ENCODE peak calls at places on chromosomes 4 and X, in seven cellular contexts. R is right lobe of liver; V is body of pancreas; M is aorta; K is mammary epithelial cell; Q is CD8-positive, alpha-beta memory T cell; O is GM23248. B is an unnamed sample. For H3K4me1, the result is how much of the 10 kb centered on the place peaks cover.

GRCh38 chr4:20287246-20287645 is 35.5 kb downstream of the SLIT2 start:
- DNase-seq in R (no peak), V (no peak), M (no peak), K (no peak), Q (no peak), O (no peak), B (no peak)

GRCh38 chr4:24892778-24893177 is 20.1 kb downstream of the CCDC149 start:
- DNase-seq in R (no peak), V (no peak), M (no peak), K (no peak), Q (no peak), O (no peak), B (no peak)

GRCh38 chrX:21479695-21480280 is 105.6 kb downstream of the CNKSR2 start:
- DNase-seq in R (no peak), V (no peak), M (no peak), K (peak), Q (no peak), O (peak), B (no peak)

GRCh38 chrX:34365482-34365881 is 233.4 kb upstream of the FAM47A start:
- DNase-seq in R (no peak), V (no peak), M (no peak), K (peak), Q (no peak), O (peak), B (no peak)

GRCh38 chr4:30722092-30722915 is 2.1 kb downstream of the PCDH7 start:
- DNase-seq in R (no peak), V (no peak), M (peak), K (no peak), Q (no peak), O (no peak), B (no peak)

GRCh38 chr4:48756689-48757220 is 23.3 kb downstream of the FRYL start:
- DNase-seq in R (no peak), V (no peak), M (no peak), K (peak), Q (no peak), O (peak), B (no peak)

GRCh38 chrX:118780915-118781314 is 42.7 kb upstream of the ZCCHC12 start:
- DNase-seq in R (no peak), V (no peak), M (no peak), K (no peak), Q (no peak), O (peak), B (no peak)

GRCh38 chrX:43448688-43449087 is 207.4 kb upstream of the MAOA start:
- DNase-seq in R (no peak), V (no peak), M (no peak), K (no peak), Q (no peak), O (no peak), B (no peak)

GRCh38 chr4:53908661-53909078 is 155.7 kb downstream of the CHIC2 start:
- DNase-seq in R (no peak), V (peak), M (no peak), K (peak), Q (no peak), O (peak), B (no peak)

GRCh38 chr4:30614771-30615170 is 105.4 kb upstream of the PCDH7 start:
- DNase-seq in R (no peak), V (no peak), M (no peak), K (no peak), Q (no peak), O (no peak), B (no peak)

GRCh38 chrX:39242187-39242586 is 440.9 kb downstream of the MID1IP1 start:
- DNase-seq in R (no peak), V (peak), M (no peak), K (peak), Q (no peak), O (peak), B (no peak)

GRCh38 chr4:146852365-146852764 is 93.3 kb downstream of the TTC29 start:
- DNase-seq in R (no peak), V (no peak), M (no peak), K (no peak), Q (no peak), O (no peak), B (no peak)

GRCh38 chr4:113106076-113106475 is 56.6 kb downstream of the ANK2 start:
- DNase-seq in R (no peak), V (no peak), M (no peak), K (peak), Q (no peak), O (peak), B (no peak)

GRCh38 chrX:133085785-133086184 is 11.1 kb downstream of the USP26 start:
- DNase-seq in R (no peak), V (no peak), M (no peak), K (peak), Q (no peak), O (no peak), B (no peak)

GRCh38 chr4:70365479-70365878 is 4.9 kb downstream of the SMR3A start:
- DNase-seq in R (no peak), V (no peak), M (no peak), K (peak), Q (no peak), O (no peak), B (no peak)

GRCh38 chr4:100391913-100392312 is 125.9 kb downstream of the EMCN start:
- DNase-seq in R (no peak), V (no peak), M (no peak), K (peak), Q (no peak), O (peak), B (no peak)

GRCh38 chrX:9339603-9340569 is 125.0 kb upstream of the TBL1X start:
- DNase-seq in R (no peak), V (no peak), M (no peak), K (no peak), Q (peak), O (peak), B (no peak)

GRCh38 chrX:110346681-110347080 is 12.0 kb upstream of the RTL9 start:
- DNase-seq in R (no peak), V (peak), M (no peak), K (no peak), Q (no peak), O (no peak), B (peak)

GRCh38 chr4:179353791-179354190 is 1911.6 kb upstream of the AGA start:
- DNase-seq in R (no peak), V (no peak), M (no peak), K (no peak), Q (no peak), O (no peak), B (no peak)

GRCh38 chr4:155787113-155787710 is 28.4 kb downstream of the GUCY1B1 start:
- DNase-seq in R (no peak), V (no peak), M (no peak), K (peak), Q (no peak), O (peak), B (no peak)

GRCh38 chrX:24494544-24495113 is 29.5 kb downstream of the PDK3 start:
- DNase-seq in R (no peak), V (peak), M (no peak), K (peak), Q (no peak), O (peak), B (no peak)

GRCh38 chrX:115491766-115492165 is 69.2 kb upstream of the PLS3 start:
- DNase-seq in R (no peak), V (no peak), M (no peak), K (no peak), Q (no peak), O (peak), B (no peak)

GRCh38 chrX:115487608-115488007 is 73.4 kb upstream of the PLS3 start:
- DNase-seq in R (no peak), V (no peak), M (no peak), K (no peak), Q (no peak), O (no peak), B (no peak)

GRCh38 chrX:115494133-115494532 is 66.8 kb upstream of the PLS3 start:
- DNase-seq in R (no peak), V (no peak), M (no peak), K (no peak), Q (no peak), O (no peak), B (no peak)

GRCh38 chrX:115493015-115493414 is 68.0 kb upstream of the PLS3 start:
- DNase-seq in R (no peak), V (no peak), M (no peak), K (no peak), Q (no peak), O (no peak), B (no peak)

DNA sequence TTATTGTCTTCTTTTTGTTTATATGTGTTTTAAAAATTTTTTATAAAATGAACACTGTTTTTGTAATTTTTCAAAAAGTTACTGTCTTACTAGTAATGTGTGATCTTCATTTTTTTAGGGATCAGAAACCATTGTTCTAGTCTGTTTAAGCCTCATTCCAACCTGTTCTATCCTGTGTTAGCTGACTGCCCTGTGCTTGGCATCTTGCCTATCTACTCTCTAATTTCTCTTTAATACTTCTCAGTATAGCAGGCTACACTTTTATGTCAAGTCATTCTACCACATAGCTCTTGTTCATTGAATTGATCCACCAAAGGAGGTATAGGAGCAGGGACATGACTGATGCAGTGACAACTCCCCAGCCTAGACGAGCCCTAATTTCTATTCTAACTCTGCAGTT is 70.2 kb upstream of the PLS3 start:
- DNase-seq in R (no peak), V (no peak), M (no peak), K (no peak), Q (no peak), O (no peak), B (no peak)
- H3K4me1 ChIP-seq in R (under half), V (under half), M (under half), K (under half), Q (under half), O (under half), B (under half)

GRCh38 chr4:6121276-6121850 is 79.0 kb downstream of the JAKMIP1 start:
- DNase-seq in R (no peak), V (no peak), M (no peak), K (no peak), Q (no peak), O (no peak), B (peak)
- H3K4me1 ChIP-seq in R (under half), V (under half), M (under half), K (under half), Q (under half), O (under half), B (under half)

DNA sequence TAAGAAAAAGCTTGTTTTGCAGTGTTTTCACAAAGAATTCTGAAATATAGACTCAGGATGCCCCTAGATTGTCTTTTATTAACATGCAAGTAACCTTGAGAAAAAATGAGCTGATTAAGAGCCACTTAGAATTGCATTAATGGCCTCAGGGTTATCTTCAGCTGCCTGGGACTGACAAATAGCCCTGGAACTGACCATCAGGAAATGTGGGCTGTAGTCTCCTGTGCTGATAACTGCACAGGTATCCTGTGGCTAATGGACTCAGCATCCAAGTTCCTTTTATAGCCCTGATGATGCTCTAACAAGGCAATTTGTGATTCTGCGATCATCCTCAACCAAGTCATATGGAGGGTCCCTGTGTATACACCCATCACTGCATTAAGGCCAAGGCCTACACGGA is 17.0 kb downstream of the CA5B start:
- DNase-seq in R (no peak), V (no peak), M (no peak), K (no peak), Q (no peak), O (no peak), B (no peak)
- H3K4me1 ChIP-seq in R (under half), V (under half), M (under half), K (under half), Q (half or more), O (under half), B (under half)

DNA sequence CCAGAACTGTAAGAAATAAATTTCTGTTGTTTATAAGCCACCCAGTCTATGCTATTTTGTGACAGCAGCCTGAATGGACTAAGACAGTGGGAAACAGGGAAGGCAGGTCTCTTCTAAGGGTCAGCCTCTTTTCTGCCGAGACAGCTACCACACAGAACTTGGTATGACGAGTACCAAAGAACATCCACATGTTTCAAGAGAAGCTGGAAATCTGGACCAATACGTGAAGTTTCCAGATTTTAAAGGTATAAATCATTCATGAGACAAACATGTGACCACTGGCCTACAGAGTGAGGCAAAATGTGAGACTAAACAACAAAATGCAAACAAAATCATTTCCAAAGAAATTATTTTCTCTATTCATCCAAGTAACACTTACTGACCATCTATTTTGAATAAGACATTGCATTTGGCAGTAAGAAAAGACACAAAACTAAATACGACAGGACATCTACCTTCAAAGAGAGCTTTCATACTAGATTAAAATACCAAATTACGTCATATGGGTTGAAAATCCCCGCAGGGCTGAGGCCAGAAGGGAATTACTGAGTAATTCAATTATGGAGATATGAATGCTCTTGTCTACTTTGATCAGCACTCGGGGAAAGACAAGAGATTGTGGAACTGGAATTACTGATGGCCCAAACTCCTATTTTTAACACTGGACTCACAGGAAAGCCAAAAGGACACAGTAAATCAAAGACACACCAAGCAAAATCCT is 7.2 kb downstream of the SCARB2 start:
- DNase-seq in R (no peak), V (no peak), M (no peak), K (no peak), Q (no peak), O (peak), B (no peak)
- H3K4me1 ChIP-seq in R (under half), V (half or more), M (under half), K (under half), Q (under half), O (half or more), B (half or more)

DNA sequence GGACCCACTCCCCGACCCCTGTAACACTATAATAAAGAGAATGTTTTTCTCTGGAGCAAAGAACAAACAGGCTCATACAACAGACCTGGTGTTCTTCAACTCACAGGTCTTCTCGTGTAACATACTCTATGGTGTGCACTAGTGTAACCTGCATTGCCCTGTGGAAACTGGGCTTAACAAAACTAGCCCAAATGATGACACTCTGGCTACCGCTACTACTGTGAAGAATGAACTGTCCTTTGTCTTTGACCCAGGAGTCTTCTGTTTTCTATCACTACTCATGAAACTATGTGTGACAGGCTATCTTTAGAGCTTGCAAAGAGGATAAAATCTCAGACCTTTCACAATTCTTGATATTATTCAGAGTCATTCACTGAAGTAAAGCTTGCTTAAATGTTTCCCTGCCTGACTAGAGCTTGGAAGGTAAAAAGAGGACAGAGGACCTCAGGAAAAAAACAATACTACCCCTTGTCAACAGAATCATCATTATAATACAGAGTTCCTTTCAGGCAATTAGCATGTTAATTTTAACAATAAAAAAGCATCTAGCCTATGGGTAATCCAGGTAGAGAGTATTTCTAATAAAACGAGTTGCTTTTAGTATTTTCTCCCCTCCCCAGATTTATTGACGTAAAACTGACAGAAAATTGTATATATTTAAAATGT is 59.2 kb downstream of the FSTL5 start:
- DNase-seq in R (no peak), V (no peak), M (no peak), K (no peak), Q (no peak), O (no peak), B (no peak)
- H3K4me1 ChIP-seq in R (under half), V (under half), M (under half), K (under half), Q (under half), O (under half), B (under half)

DNA sequence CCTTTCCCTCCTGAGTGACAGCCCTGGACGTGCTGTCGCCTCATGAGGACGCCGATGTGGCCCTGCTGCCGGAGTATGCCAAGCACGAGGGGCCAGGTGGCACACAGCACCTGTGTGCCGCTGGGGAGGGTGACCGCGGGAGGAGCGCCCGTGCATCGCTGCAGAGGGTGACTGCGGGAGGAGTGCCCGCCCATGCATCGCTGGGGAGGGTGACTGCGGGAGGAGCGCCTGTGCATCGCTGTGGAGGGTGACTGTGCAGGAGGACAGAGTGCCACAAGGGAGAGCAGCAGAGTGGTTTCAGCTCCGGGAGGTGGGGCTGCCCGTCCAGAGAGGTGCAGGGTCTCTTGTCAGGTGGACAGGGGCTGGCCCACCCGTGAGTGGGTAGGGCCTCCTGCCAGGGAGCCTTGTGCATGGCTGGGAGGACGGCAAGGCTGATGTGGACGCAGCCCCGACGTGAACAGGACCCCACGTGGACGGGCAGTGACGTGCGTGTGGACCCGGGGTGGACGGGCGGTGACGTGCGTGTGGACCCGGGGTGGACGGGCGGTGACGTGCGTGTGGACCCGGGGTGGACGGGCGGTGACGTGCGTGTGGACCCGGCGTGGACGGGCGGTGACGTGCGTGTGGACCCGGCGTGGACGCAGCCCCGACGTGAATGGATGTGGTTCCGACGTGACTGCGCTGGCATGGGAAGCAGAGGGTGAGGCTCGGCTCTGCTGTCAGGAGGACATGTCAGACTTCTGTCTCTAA is 14.7 kb downstream of the PCGF3 start:
- DNase-seq in R (no peak), V (no peak), M (no peak), K (no peak), Q (no peak), O (no peak), B (no peak)
- H3K4me1 ChIP-seq in R (under half), V (under half), M (under half), K (under half), Q (under half), O (under half), B (under half)

GRCh38 chr4:89897867-89898266 is 3.2 kb downstream of the MMRN1 start:
- DNase-seq in R (no peak), V (no peak), M (no peak), K (no peak), Q (no peak), O (no peak), B (no peak)

GRCh38 chr4:89899157-89899556 is 4.5 kb downstream of the MMRN1 start:
- DNase-seq in R (no peak), V (no peak), M (no peak), K (no peak), Q (no peak), O (no peak), B (no peak)

GRCh38 chr4:89904524-89904923 is 9.9 kb downstream of the MMRN1 start:
- DNase-seq in R (no peak), V (no peak), M (no peak), K (no peak), Q (no peak), O (no peak), B (no peak)

GRCh38 chr4:89898304-89898716 is 3.7 kb downstream of the MMRN1 start:
- DNase-seq in R (no peak), V (peak), M (no peak), K (no peak), Q (no peak), O (no peak), B (no peak)

DNA sequence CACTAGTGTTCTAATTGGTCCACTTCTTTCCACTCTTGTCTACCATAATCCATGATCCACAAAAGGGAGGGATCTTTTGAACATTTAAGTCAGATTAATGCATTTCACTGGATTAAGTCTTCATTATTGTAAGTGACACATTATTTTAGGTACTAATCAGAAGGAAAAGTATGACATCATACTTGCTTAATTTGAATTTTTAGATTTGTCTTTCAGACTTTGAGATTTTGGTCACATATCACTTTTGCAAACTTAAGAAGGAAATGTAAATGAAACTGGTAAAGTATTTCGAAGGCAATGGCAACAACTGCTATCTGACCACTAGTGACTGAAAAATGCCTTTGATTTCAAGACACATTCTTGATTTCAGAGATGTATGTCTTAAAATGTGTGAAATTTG is 5.2 kb downstream of the MMRN1 start:
- DNase-seq in R (no peak), V (no peak), M (no peak), K (no peak), Q (no peak), O (no peak), B (no peak)
- H3K4me1 ChIP-seq in R (under half), V (under half), M (under half), K (under half), Q (under half), O (under half), B (under half)

DNA sequence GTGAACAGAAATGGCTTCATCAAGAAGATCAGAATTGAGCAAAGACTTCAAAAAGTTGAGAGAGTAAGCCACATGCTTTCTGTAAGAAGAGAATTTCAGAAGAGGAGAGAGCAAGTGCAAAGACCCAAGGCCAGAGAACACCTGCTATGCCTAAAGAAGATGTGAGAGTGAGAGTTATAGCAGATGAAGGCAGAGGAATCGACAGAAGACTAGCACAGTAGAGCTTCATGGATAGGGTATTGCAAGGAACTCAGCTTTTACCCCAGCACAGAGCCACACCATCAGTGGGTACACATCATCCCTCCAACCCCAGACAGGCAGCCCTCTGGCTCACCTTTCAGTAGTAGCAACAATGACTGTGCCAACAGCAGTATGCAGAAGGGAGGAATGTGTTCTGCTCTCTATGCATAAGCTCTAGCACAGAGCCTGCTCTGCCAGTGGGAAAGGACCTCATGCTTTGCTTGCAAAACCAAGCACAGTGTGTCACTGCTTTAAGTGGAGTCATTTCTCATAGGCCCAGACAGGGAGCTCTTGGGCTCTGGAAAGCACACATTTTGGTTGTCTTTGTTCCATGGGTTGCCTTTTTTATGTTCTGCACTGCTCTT is 318.6 kb downstream of the NAF1 start:
- DNase-seq in R (no peak), V (no peak), M (no peak), K (no peak), Q (no peak), O (no peak), B (no peak)
- H3K4me1 ChIP-seq in R (under half), V (under half), M (under half), K (under half), Q (under half), O (under half), B (under half)